ENCODE peak calls at places on chromosomes 2 and 18, in nine cellular contexts. B is fibroblast of mammary gland; H is C1 segment of cervical spinal cord; L is astrocyte of the cerebellum; G is GM06990; Z is stimulated activated CD8-positive, alpha-beta memory T cell treated with anti-CD3 and anti-CD28 coated beads, Interleukin-15, amount 100 ng/mL, for 24 hours; M is caudate nucleus; E is stimulated activated CD4-positive, alpha-beta T cell treated with anti-CD3 and anti-CD28 coated beads, Interleukin-15, amount 100 ng/mL, for 24 hours; X is GM23248. D is an unnamed sample.

GRCh38 chr18:58533771-58534170 is 95.1 kb downstream of the ALPK2 start:
- DNase-seq in B (no peak), H (no peak), L (no peak), G (no peak), Z (no peak), M (no peak), E (no peak), X (no peak), D (no peak)

GRCh38 chr18:62586148-62586774 is 63.4 kb downstream of the ZCCHC2 start:
- DNase-seq in B (peak), H (no peak), L (peak), G (peak), Z (peak), M (peak), E (peak), X (peak), D (peak)

GRCh38 chr2:85649201-85650190 is 18.5 kb downstream of the SFTPB start:
- DNase-seq in B (peak), H (no peak), L (no peak), G (no peak), Z (no peak), M (no peak), E (no peak), X (peak), D (no peak)

GRCh38 chr2:240133401-240133800 is 2.7 kb downstream of the COPS9 start:
- DNase-seq in B (no peak), H (no peak), L (no peak), G (no peak), Z (no peak), M (no peak), E (no peak), X (no peak), D (no peak)

GRCh38 chr2:208033701-208034502 is 8.6 kb upstream of the PLEKHM3 start:
- DNase-seq in B (peak), H (no peak), L (peak), G (peak), Z (no peak), M (no peak), E (peak), X (peak), D (peak)

GRCh38 chr2:85410584-85411404 is 628 bp upstream of the CAPG start:
- DNase-seq in B (peak), H (no peak), L (no peak), G (no peak), Z (no peak), M (no peak), E (peak), X (peak), D (no peak)

GRCh38 chr2:53403836-53404413 is 363.7 kb upstream of the CHAC2 start:
- DNase-seq in B (peak), H (no peak), L (no peak), G (no peak), Z (no peak), M (no peak), E (no peak), X (peak), D (no peak)

GRCh38 chr2:10957396-10957795 is 45.7 kb downstream of the KCNF1 start:
- DNase-seq in B (no peak), H (no peak), L (no peak), G (no peak), Z (no peak), M (no peak), E (no peak), X (peak), D (no peak)

GRCh38 chr18:58953627-58954026 is 89.0 kb downstream of the ZNF532 start:
- DNase-seq in B (no peak), H (no peak), L (no peak), G (no peak), Z (no peak), M (no peak), E (no peak), X (no peak), D (no peak)